ENCODE peak calls at places on chromosomes 1 and 21, in six cellular contexts. T, F, U, L, A and J are unnamed samples.

GRCh38 chr1:38084700-38085099 is 38.1 kb upstream of the POU3F1 start:
- DNase-seq in U (no peak), A (no peak), T (no peak), F (no peak), L (no peak), J (no peak)

GRCh38 chr1:22774483-22775182 is 64.0 kb downstream of the EPHB2 start:
- DNase-seq in T (no peak), L (no peak), U (no peak), F (no peak), A (no peak), J (no peak)

GRCh38 chr1:58783090-58783992 is 506 bp downstream of the JUN start:
- DNase-seq in L (peak), T (peak), A (peak), F (peak), U (peak), J (peak)

GRCh38 chr1:5734414-5734813 is 257.8 kb downstream of the NPHP4 start:
- DNase-seq in U (no peak), A (no peak), F (no peak), L (no peak), T (no peak), J (no peak)

GRCh38 chr1:230541306-230541705 is 101.0 kb upstream of the COG2 start:
- DNase-seq in T (no peak), A (no peak), L (no peak), F (no peak), U (no peak), J (no peak)

GRCh38 chr1:36034692-36035091 is 49.2 kb upstream of the TEKT2 start:
- DNase-seq in T (no peak), A (no peak), F (no peak), L (peak), U (no peak), J (no peak)

GRCh38 chr1:164667600-164667999 is 108.6 kb downstream of the PBX1 start:
- DNase-seq in T (no peak), L (no peak), A (no peak), F (peak), U (no peak), J (no peak)

GRCh38 chr21:31900121-31900895 is 27.5 kb downstream of the HUNK start:
- DNase-seq in U (no peak), T (no peak), F (no peak), L (no peak), A (peak), J (no peak)

GRCh38 chr1:197464039-197464438 is 196.0 kb downstream of the CRB1 start:
- DNase-seq in U (no peak), F (no peak), L (peak), T (peak), A (no peak), J (peak)

GRCh38 chr1:156599811-156600210 is 1.5 kb downstream of the GPATCH4 start:
- DNase-seq in F (peak), T (no peak), U (no peak), A (no peak), L (no peak), J (no peak)

GRCh38 chr1:210070531-210070930 is 132.5 kb downstream of the SYT14 start:
- DNase-seq in F (no peak), A (no peak), L (no peak), T (no peak), U (no peak), J (no peak)

GRCh38 chr1:232982238-232982944 is 32.0 kb downstream of the NTPCR start:
- DNase-seq in A (no peak), L (peak), F (no peak), T (no peak), U (no peak), J (peak)

GRCh38 chr21:20270365-20271055 is 727.7 kb upstream of the NCAM2 start:
- DNase-seq in A (peak), F (no peak), U (no peak), T (no peak), L (no peak), J (no peak)

GRCh38 chr21:35063428-35064172 is 14.5 kb upstream of the RUNX1 start:
- DNase-seq in L (no peak), U (no peak), F (no peak), A (no peak), T (no peak), J (no peak)

GRCh38 chr1:14260480-14260879 is 338.0 kb upstream of the KAZN start:
- DNase-seq in U (no peak), T (no peak), F (no peak), L (no peak), A (no peak), J (no peak)

GRCh38 chr1:233480198-233480597 is 133.7 kb upstream of the KCNK1 start:
- DNase-seq in T (no peak), A (no peak), U (no peak), L (no peak), F (peak), J (no peak)

GRCh38 chr1:18217398-18218043 is 109.9 kb downstream of the IGSF21 start:
- DNase-seq in F (peak), L (no peak), U (peak), T (no peak), A (peak), J (peak)

GRCh38 chr1:93668121-93668520 is 13.5 kb downstream of the BCAR3 start:
- DNase-seq in L (no peak), U (no peak), F (no peak), A (no peak), T (no peak), J (no peak)

GRCh38 chr1:24302209-24302611 is 16.9 kb upstream of the GRHL3 start:
- DNase-seq in A (no peak), T (no peak), U (no peak), L (peak), F (no peak), J (no peak)

GRCh38 chr1:24301395-24302175 is 17.6 kb upstream of the GRHL3 start:
- DNase-seq in A (no peak), U (no peak), T (peak), F (no peak), L (peak), J (no peak)

GRCh38 chr1:24303600-24303999 is 15.6 kb upstream of the GRHL3 start:
- DNase-seq in U (no peak), L (no peak), T (no peak), F (no peak), A (no peak), J (no peak)

GRCh38 chr1:24308365-24309015 is 10.7 kb upstream of the GRHL3 start:
- DNase-seq in F (peak), T (peak), A (no peak), L (peak), U (no peak), J (no peak)

GRCh38 chr1:24304763-24305162 is 14.4 kb upstream of the GRHL3 start:
- DNase-seq in U (no peak), A (no peak), F (no peak), T (no peak), L (no peak), J (no peak)
- TF ChIP-seq CTCF in U (no peak), A (no peak), F (no peak), T (no peak), L (no peak), J (no peak)

GRCh38 chr1:109527098-109527811 is 12.4 kb upstream of the GPR61 start:
- DNase-seq in T (no peak), L (no peak), F (peak), A (no peak), U (peak), J (no peak)

GRCh38 chr1:109521465-109521951 is 12.0 kb upstream of the AMIGO1 start:
- DNase-seq in F (no peak), A (no peak), L (no peak), T (no peak), U (no peak), J (no peak)

GRCh38 chr1:109522026-109522425 is 12.5 kb upstream of the AMIGO1 start:
- DNase-seq in F (no peak), T (no peak), U (no peak), A (no peak), L (no peak), J (no peak)

GRCh38 chr1:109527846-109528245 is 11.8 kb upstream of the GPR61 start:
- DNase-seq in F (no peak), L (no peak), U (no peak), T (no peak), A (no peak), J (no peak)

GRCh38 chr1:109523706-109524105 is 14.2 kb upstream of the AMIGO1 start:
- DNase-seq in A (no peak), T (no peak), U (no peak), F (no peak), L (no peak), J (no peak)
- TF ChIP-seq CTCF in A (no peak), T (no peak), U (no peak), F (no peak), L (no peak), J (no peak)

GRCh38 chr1:226645279-226645976 is 93.7 kb downstream of the ITPKB start:
- DNase-seq in F (no peak), U (no peak), L (no peak), T (no peak), A (peak), J (no peak)

GRCh38 chr1:226644541-226645176 is 94.4 kb downstream of the ITPKB start:
- DNase-seq in F (no peak), L (no peak), A (peak), U (no peak), T (peak), J (no peak)

GRCh38 chr1:226643167-226643566 is 94.6 kb downstream of the STUM start:
- DNase-seq in A (peak), F (peak), L (no peak), U (peak), T (peak), J (no peak)

GRCh38 chr1:226642421-226642820 is 93.9 kb downstream of the STUM start:
- DNase-seq in T (no peak), F (no peak), A (peak), L (no peak), U (no peak), J (no peak)

GRCh38 chr1:226643701-226644540 is 95.2 kb downstream of the ITPKB start:
- DNase-seq in U (peak), A (peak), T (no peak), F (peak), L (no peak), J (no peak)
- TF ChIP-seq CTCF in U (peak), A (no peak), T (no peak), F (no peak), L (no peak), J (no peak)

DNA sequence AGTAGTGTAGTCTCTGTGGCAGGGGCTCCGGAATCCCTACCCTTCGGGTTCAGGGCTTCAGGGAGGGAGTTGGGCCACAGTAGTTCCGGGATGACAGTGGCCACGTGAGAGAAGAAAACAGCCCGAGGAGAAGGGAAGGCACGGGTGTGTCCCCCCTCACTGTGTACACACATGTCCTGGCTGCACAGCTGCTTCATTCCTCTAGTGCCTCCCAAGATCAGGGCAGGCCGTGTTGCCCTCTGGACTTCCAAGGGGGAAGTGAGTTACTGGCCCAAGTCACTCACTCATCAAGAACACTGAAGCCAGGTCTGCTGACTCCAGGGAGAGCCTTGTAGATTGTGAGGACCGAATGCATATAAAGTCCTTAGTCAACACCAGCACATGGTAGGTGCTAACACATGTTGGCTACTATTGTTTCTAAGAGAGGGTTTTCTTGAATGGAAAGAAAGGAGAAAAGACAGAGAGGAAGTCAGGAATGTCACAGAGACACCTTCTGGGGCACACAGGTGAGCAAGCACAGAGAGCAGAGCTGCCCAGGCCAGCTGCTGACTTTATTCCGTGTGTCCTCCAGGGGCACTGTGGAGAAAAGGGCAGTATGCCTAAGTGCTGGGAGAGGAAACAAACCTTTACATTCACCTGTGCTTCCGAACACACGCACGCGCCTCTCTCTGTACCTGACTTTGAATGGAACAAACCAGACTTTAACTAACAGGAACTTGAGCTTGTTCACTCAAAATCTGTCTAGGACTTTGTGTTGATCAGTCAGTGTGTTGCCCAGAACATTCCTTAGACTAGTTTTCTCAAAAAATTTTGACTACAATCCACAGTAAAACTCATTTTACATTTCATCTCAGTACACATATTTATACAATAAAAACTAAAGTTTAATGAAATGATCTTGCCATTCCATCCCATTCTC is 40.0 kb downstream of the LHX4 start:
- DNase-seq in U (no peak), F (no peak), L (no peak), A (peak), T (no peak), J (no peak)
- TF ChIP-seq CTCF in U (peak), F (no peak), L (peak), A (peak), T (no peak), J (no peak)

GRCh38 chr21:36423772-36424433 is 38.7 kb downstream of the CHAF1B start:
- DNase-seq in L (no peak), F (no peak), T (no peak), A (no peak), U (no peak), J (no peak)

GRCh38 chr21:36419996-36420395 is 34.8 kb downstream of the CHAF1B start:
- DNase-seq in U (peak), A (peak), T (peak), F (peak), L (peak), J (peak)

GRCh38 chr21:36424592-36424991 is 39.4 kb downstream of the CHAF1B start:
- DNase-seq in L (no peak), T (no peak), F (no peak), A (no peak), U (no peak), J (no peak)

GRCh38 chr21:36420571-36421339 is 35.6 kb downstream of the CHAF1B start:
- DNase-seq in L (no peak), F (no peak), A (no peak), T (no peak), U (no peak), J (no peak)

DNA sequence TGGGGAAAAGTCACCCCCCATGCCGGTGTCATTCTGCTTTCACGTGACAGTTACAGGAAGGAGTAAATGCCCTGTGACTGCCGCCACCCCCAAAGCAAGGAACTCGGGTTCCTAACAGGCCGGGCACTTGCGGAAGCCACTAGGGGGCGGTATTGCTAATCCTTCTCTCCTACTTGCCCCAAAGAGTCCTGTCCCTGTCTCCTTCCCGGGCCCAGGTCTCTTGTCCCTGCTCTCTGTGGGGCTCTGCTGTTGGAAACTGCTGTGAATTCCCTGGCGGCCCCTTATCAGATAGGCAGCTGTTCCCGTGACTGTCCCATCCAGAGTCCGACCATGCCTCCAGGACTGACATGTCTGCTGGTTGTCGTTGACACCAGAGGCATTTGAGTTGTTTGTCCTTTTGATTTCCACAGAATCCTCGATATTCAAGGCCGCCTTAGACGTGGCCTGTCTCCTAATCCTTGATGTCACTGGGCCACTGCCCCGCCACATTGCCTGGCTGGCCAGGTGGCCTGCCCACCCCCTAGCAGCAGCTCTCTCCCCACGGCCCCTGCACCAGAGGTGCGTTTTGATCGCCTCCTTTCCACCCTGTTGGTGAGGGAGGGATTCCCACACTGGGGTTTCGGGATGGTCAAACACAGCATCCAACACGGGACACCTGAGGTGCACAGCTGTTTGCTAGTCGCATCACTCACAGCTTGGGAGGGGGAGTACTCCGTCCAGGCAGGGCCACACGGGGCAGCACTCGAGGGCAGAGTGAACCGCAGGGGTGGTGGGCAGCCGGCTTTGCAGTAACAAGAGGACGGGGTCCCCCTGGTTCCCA is 37.3 kb downstream of the CHAF1B start:
- DNase-seq in U (peak), F (peak), A (peak), T (peak), L (peak), J (peak)
- TF ChIP-seq CTCF in U (peak), F (peak), A (peak), T (peak), L (peak), J (peak)

DNA sequence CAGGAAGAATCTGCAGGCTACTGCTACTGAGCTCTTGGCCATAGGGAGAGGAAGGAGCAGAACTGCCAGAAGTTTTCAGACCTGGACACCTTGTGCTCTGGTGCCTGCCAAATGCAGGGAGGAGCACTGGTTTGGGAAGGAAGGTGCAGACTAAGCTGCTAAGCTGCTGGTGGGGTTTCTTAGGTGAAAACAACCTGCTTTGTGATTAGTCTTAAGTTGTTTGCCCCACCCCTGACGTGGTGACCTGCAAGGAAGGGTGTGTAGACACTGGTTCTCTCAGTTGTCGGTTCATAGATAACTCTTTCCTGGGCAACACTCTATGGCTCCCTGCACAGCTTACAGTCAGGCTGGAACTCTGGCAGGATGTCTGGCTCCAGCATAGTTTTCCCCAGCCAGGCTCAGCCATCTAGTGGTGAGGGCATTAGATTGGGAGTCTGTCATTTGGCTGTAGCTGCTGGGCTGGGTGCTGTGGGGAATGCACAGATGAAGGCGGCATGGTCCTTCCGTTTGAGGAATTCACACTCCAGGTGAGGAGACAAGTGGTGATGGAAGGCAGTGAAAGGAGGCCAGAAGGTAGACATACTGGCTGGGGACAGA is 10.3 kb upstream of the S100A10 start:
- DNase-seq in A (no peak), L (no peak), F (no peak), U (no peak), T (no peak), J (no peak)
- TF ChIP-seq CTCF in A (no peak), L (peak), F (no peak), U (no peak), T (no peak), J (no peak)

DNA sequence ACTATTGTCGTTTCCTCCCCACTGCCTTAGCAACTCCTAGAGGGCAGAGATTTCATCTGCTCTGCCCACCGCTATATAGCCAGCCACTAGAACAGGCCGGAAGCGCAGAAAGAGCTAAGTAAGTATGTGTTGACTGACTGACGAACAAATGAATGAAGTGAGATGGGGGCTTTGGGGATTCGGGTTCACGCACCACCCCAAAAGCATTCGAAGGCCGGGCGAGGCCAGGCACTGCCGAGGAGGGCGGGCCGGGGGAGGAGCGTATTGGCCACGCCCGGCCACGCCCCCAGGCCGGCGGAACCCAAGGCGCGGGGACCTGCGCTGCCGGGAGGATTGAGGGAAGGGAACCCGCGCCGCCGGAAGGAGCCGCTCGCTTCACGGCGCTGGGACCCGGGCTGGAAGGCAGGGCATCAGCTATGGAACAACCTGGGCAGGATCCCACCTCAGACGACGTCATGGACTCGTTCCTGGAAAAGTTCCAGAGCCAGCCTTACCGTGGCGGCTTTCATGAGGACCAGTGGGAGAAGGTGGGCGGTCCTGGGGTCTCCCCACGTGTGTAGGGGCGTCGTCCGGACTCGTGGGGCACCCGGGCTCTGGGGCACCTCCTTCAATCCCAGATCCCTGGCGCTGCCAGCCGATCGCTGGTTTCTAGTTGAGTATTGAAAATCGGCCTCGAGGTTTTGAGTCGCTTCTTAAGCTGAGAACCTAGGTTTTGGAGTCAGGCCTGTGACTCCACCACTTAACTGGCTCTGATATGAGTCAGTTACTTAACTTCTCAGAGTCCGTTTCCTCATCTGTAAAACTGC is at the start of gene TTC4:
- DNase-seq in A (peak), U (peak), T (peak), L (peak), F (peak), J (peak)
- TF ChIP-seq CTCF in A (no peak), U (no peak), T (no peak), L (no peak), F (no peak), J (no peak)